ENCODE peak calls at places on chromosomes 4 and X, in five cellular contexts. V, Z, B, L and X are unnamed samples.

GRCh38 chr4:57156242-57156990 is 46.2 kb upstream of the IGFBP7 start:
- DNase-seq in L (peak), V (no peak), Z (no peak), B (no peak), X (no peak)

GRCh38 chrX:13464599-13465275 is 104.7 kb upstream of the EGFL6 start:
- DNase-seq in B (no peak), L (no peak), Z (no peak), V (no peak), X (no peak)

GRCh38 chr4:13539047-13539720 is 5.1 kb downstream of the NKX3-2 start:
- DNase-seq in V (no peak), B (peak), Z (no peak), L (peak), X (no peak)

GRCh38 chr4:3302786-3303444 is 10.1 kb downstream of the RGS12 start:
- DNase-seq in B (no peak), Z (no peak), V (peak), L (no peak), X (no peak)

GRCh38 chr4:148376151-148376550 is 66.1 kb downstream of the NR3C2 start:
- DNase-seq in V (no peak), L (no peak), Z (peak), B (no peak), X (peak)

GRCh38 chrX:14591976-14592375 is 62.6 kb downstream of the GLRA2 start:
- DNase-seq in Z (no peak), V (no peak), L (peak), B (no peak), X (no peak)

GRCh38 chr4:184123009-184123408 is 94.7 kb downstream of the ENPP6 start:
- DNase-seq in Z (no peak), B (no peak), L (no peak), V (no peak), X (no peak)

GRCh38 chr4:112514449-112515277 is 1.3 kb downstream of the NEUROG2 start:
- DNase-seq in L (no peak), B (peak), Z (peak), V (peak), X (no peak)

GRCh38 chrX:24748196-24748595 is 54.5 kb downstream of the POLA1 start:
- DNase-seq in V (no peak), B (no peak), Z (no peak), L (no peak), X (no peak)

GRCh38 chr4:113503691-113504090 is 257.8 kb downstream of the CAMK2D start:
- DNase-seq in L (no peak), V (no peak), Z (no peak), B (no peak), X (no peak)

GRCh38 chr4:87985097-87985886 is 9.8 kb downstream of the SPP1 start:
- DNase-seq in L (peak), B (peak), Z (peak), V (peak), X (peak)
- TF ChIP-seq EZH2phosphoT487 in L (no peak), B (no peak), Z (no peak), V (no peak), X (no peak)

GRCh38 chr4:24770111-24770584 is 25.2 kb upstream of the SOD3 start:
- DNase-seq in V (no peak), Z (no peak), L (peak), B (no peak), X (peak)
- TF ChIP-seq EZH2phosphoT487 in V (no peak), Z (no peak), L (no peak), B (no peak), X (no peak)

DNA sequence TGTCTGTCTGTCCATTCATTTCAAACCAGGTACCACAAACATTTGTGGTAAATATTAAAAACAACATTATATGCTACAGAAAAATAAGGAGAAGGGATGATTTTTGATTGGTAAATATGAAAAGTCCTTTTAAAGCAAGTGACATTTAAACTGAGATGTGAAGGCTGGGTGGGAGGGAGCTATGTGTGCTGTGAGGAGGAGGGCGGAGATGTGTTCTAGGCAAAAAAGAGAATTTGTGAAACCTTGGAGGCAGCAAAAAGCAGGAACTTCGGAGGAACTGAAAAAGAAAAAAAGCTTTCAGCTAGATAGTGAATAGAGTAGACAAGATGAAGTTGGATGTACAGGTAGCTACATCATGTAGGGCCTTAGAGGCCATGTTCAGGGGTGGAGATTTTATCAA is 10.0 kb upstream of the ARAP2 start:
- DNase-seq in Z (no peak), B (no peak), L (no peak), V (no peak), X (no peak)
- TF ChIP-seq EZH2phosphoT487 in Z (no peak), B (no peak), L (no peak), V (no peak), X (no peak)

DNA sequence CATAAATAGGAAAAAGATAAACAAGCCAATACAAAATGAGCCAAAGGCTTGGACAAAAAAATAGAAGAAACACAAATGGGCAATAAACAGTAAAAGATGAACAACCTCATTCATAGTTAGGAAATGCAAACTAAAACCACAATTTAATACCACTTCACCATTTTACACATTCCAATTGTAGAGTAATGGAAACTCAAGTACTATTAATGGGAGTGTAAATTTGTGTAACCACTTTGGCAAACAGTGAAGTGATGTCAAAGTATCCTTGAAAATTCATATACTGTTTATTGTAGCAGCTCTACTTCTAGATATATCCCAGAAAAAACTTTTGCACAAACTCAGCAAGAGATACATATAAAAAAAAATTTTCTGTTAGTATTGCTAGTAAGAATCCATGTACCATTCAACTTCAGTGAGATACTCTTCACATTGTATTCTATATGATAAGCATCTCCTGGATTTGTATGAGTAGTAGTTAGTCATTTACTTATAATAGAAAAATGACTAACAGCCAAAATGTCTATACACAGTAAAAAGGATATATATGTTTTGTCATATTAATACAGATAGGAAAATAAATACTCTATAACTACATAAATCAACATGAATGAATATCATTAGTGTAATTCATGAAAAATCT is 229.8 kb downstream of the DKK2 start:
- DNase-seq in V (no peak), L (peak), Z (no peak), B (no peak), X (no peak)
- TF ChIP-seq EZH2phosphoT487 in V (no peak), L (no peak), Z (no peak), B (no peak), X (no peak)

DNA sequence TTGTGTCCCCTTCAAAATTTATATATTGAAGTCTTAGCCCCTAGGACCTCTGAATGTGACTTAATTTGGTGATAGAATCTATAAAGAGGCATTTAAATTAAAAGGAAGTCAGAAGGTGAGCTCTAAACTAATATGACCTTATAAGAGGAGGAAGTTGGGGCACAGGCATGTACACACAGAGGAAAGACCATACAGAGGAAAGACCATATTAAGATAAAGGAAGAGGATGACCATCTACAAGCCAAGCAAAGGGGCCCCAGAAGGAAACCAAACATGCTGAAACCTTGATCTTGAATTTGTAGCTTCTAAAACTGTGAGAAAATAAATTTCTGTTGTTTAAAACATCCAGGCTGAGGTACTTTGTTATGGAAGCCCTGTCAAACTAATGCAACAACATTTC is 26.9 kb upstream of the CYBB start:
- DNase-seq in V (peak), B (no peak), Z (no peak), L (no peak), X (no peak)
- TF ChIP-seq EZH2phosphoT487 in V (no peak), B (no peak), Z (no peak), L (no peak), X (no peak)

GRCh38 chr4:4856071-4857000 is 3.1 kb upstream of the MSX1 start:
- DNase-seq in B (peak), Z (peak), V (no peak), L (peak), X (no peak)
- TF ChIP-seq EZH2phosphoT487 in B (peak), Z (no peak), V (peak), L (no peak), X (no peak)

GRCh38 chr4:15003441-15003890 is 1.2 kb downstream of the CPEB2 start:
- DNase-seq in V (peak), L (peak), B (peak), Z (peak), X (no peak)
- TF ChIP-seq EZH2phosphoT487 in V (no peak), L (no peak), B (no peak), Z (no peak), X (no peak)

GRCh38 chr4:5720980-5721379 is 10.0 kb downstream of the EVC start:
- DNase-seq in V (no peak), L (no peak), Z (no peak), B (no peak), X (no peak)

GRCh38 chr4:5720157-5720850 is 9.3 kb downstream of the EVC start:
- DNase-seq in Z (no peak), L (no peak), B (no peak), V (no peak), X (no peak)

GRCh38 chr4:5722328-5722727 is 11.3 kb downstream of the EVC start:
- DNase-seq in V (no peak), L (peak), B (no peak), Z (peak), X (no peak)

GRCh38 chr4:5719329-5720055 is 8.5 kb downstream of the EVC start:
- DNase-seq in B (peak), V (no peak), Z (no peak), L (no peak), X (no peak)

DNA sequence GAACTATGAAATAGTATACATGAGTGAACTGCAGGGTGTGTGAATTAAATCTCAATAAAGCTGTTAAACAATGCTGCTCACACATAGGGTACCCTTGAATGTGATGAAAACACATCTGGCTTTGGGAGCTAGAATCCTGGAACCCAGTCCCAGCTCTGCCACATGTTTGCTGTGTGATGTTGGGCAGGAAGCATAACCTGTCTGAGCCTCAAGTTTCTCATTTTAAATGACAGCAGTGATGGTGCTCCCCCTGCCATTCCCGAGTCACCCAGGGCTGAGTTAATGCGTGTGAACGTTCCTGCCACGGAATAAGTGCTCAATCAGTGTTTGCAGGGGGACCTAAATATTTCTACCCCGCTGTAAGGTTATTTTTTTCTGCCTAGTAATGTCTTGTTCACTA is 10.9 kb downstream of the EVC start:
- DNase-seq in V (no peak), Z (no peak), B (no peak), L (no peak), X (no peak)
- TF ChIP-seq EZH2phosphoT487 in V (no peak), Z (no peak), B (no peak), L (no peak), X (no peak)

GRCh38 chrX:9434151-9434550 is 30.7 kb upstream of the TBL1X start:
- DNase-seq in Z (no peak), L (no peak), V (no peak), B (no peak), X (no peak)
- TF ChIP-seq EZH2phosphoT487 in Z (no peak), L (no peak), V (no peak), B (no peak), X (no peak)